ENCODE peak calls at places on chromosomes 6 and 20, in four cellular contexts. M is uterus, G is ovary, K is cardiac muscle cell. S is an unnamed sample. For H3K4me1, the result is how much of the 10 kb centered on the place peaks cover.

GRCh38 chr20:1898496-1899168 is 3.4 kb downstream of the SIRPA start:
- DNase-seq in M (no peak), G (no peak), K (peak), S (no peak)

GRCh38 chr6:75296811-75297779 is 12.5 kb upstream of the TMEM30A start:
- DNase-seq in M (no peak), G (no peak), K (peak), S (no peak)

GRCh38 chr6:89999154-89999553 is 104.9 kb downstream of the GJA10 start:
- DNase-seq in M (peak), G (no peak), K (peak), S (peak)

GRCh38 chr6:72650081-72650745 is 28.3 kb downstream of the KCNQ5 start:
- DNase-seq in M (no peak), G (no peak), K (peak), S (no peak)

GRCh38 chr6:13787146-13787545 is 27.2 kb downstream of the MCUR1 start:
- DNase-seq in M (no peak), G (no peak), K (peak), S (no peak)

GRCh38 chr6:37650071-37650481 is 47.6 kb downstream of the MDGA1 start:
- DNase-seq in M (no peak), G (no peak), K (no peak), S (no peak)

GRCh38 chr6:88856566-88856965 is 106.9 kb downstream of the RNGTT start:
- DNase-seq in M (no peak), G (no peak), K (peak), S (no peak)

GRCh38 chr6:116375262-116375661 is 4.5 kb downstream of the DSE start:
- DNase-seq in M (no peak), G (no peak), K (no peak), S (no peak)

GRCh38 chr20:11492391-11492790 is 425.3 kb upstream of the BTBD3 start:
- DNase-seq in M (no peak), G (no peak), K (no peak), S (no peak)

GRCh38 chr20:35463455-35464300 is 8.3 kb downstream of the CEP250 start:
- DNase-seq in M (peak), G (peak), K (peak), S (peak)

GRCh38 chr6:52564856-52565255 is 12.0 kb downstream of the TRAM2 start:
- DNase-seq in M (no peak), G (no peak), K (no peak), S (no peak)

GRCh38 chr6:2531426-2532208 is 219.1 kb downstream of the MYLK4 start:
- DNase-seq in M (no peak), G (no peak), K (peak), S (no peak)

GRCh38 chr6:143698759-143699750 is 21.3 kb downstream of the PHACTR2 start:
- DNase-seq in M (no peak), G (no peak), K (no peak), S (no peak)

GRCh38 chr6:30781697-30782424 is 37.5 kb upstream of the IER3 start:
- DNase-seq in M (peak), G (peak), K (peak), S (peak)

GRCh38 chr6:18350728-18351127 is 36.4 kb upstream of the RNF144B start:
- DNase-seq in M (no peak), G (no peak), K (no peak), S (no peak)

GRCh38 chr6:135667694-135668455 is 170.3 kb upstream of the AHI1 start:
- DNase-seq in M (peak), G (peak), K (peak), S (no peak)

GRCh38 chr6:100116409-100117194 is 122.6 kb upstream of the MCHR2 start:
- DNase-seq in M (no peak), G (no peak), K (peak), S (no peak)

GRCh38 chr6:31067881-31068737 is 44.3 kb downstream of the C6orf15 start:
- DNase-seq in M (no peak), G (no peak), K (no peak), S (no peak)

GRCh38 chr6:157834549-157834948 is 11.5 kb downstream of the SNX9 start:
- DNase-seq in M (no peak), G (no peak), K (no peak), S (no peak)

GRCh38 chr6:67016921-67017460 is 1310.0 kb upstream of the EYS start:
- DNase-seq in M (no peak), G (no peak), K (no peak), S (no peak)

GRCh38 chr20:25085756-25086495 is 4.0 kb upstream of the VSX1 start:
- DNase-seq in M (no peak), G (no peak), K (no peak), S (peak)

GRCh38 chr6:147207351-147207750 is 3.1 kb downstream of the STXBP5 start:
- DNase-seq in M (no peak), G (no peak), K (peak), S (no peak)

GRCh38 chr6:4487538-4487937 is 288.7 kb upstream of the CDYL start:
- DNase-seq in M (no peak), G (no peak), K (no peak), S (no peak)

GRCh38 chr6:95648636-95649035 is 71.3 kb downstream of the MANEA start:
- DNase-seq in M (no peak), G (no peak), K (no peak), S (no peak)

GRCh38 chr6:125325586-125325985 is 23.8 kb upstream of the HDDC2 start:
- DNase-seq in M (no peak), G (no peak), K (peak), S (no peak)

GRCh38 chr6:139126255-139126654 is 8.6 kb upstream of the HECA start:
- DNase-seq in M (no peak), G (no peak), K (peak), S (no peak)
- H3K27ac ChIP-seq in M (no peak), G (no peak), K (no peak), S (no peak)

GRCh38 chr6:106103728-106104109 is 17.6 kb downstream of the PRDM1 start:
- DNase-seq in M (no peak), G (no peak), K (no peak), S (no peak)

GRCh38 chr6:106101466-106101865 is 15.3 kb downstream of the PRDM1 start:
- DNase-seq in M (no peak), G (no peak), K (no peak), S (no peak)

GRCh38 chr6:106102034-106102433 is 15.9 kb downstream of the PRDM1 start:
- DNase-seq in M (no peak), G (no peak), K (no peak), S (no peak)

GRCh38 chr6:106104476-106104875 is 18.3 kb downstream of the PRDM1 start:
- DNase-seq in M (no peak), G (no peak), K (no peak), S (no peak)

DNA sequence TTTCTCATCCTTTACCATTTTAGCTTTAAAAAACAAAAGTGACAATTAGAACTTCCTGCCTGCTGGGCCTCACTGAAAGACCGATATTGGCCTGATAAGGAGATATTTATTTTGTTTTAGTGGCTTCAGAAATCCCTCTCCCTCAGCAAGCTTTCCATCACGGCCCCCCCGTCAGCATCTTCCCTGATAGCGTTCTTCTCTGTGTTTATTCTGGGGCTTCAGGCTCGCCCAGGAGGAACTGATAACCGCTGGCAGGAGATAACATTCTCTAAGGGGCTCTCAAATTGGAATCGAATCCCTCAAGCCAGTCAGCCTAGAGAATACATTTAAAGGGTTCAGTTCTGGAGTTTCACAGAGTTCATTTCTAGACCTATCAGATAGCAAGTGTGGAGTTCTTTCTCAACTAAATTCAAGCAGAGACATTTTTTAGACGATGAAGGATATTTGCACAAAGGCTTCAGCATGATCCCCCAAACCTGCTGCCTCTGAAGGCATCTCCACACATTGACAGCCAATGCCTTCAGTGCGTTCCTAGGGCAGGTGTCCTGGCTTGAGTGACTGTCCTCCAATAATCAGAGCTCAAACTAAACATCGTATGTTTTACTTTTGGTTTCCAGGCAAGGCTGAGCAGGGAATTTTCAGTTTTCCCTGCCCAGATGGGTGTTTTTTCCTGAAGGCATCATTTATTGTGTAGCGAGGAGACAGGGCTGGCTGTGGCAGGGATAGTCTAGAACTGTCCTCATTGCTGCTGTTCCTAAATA is 17.0 kb downstream of the PRDM1 start:
- DNase-seq in M (no peak), G (no peak), K (no peak), S (no peak)
- H3K4me1 ChIP-seq in M (under half), G (under half), K (under half), S (under half)

GRCh38 chr20:45842169-45842812 is 8.7 kb downstream of the SNX21 start:
- DNase-seq in M (peak), G (no peak), K (peak), S (no peak)
- TF ChIP-seq CTCF in M (no peak), G (no peak), K (no peak), S (no peak)

GRCh38 chr6:33724281-33725023 is 13.0 kb upstream of the UQCC2 start:
- DNase-seq in M (no peak), G (no peak), K (no peak), S (no peak)
- H3K27ac ChIP-seq in M (no peak), G (no peak), K (no peak), S (no peak)

GRCh38 chr6:152273002-152273401 is 364.2 kb downstream of the SYNE1 start:
- DNase-seq in M (peak), G (no peak), K (peak), S (no peak)
- H3K4me1 ChIP-seq in M (under half), G (under half), K (under half), S (under half)

GRCh38 chr20:403582-403957 is 4.5 kb upstream of the RBCK1 start:
- DNase-seq in M (no peak), G (no peak), K (no peak), S (no peak)

GRCh38 chr20:402898-403581 is 5.1 kb upstream of the RBCK1 start:
- DNase-seq in M (no peak), G (no peak), K (no peak), S (no peak)

GRCh38 chr20:402496-402885 is 5.6 kb upstream of the RBCK1 start:
- DNase-seq in M (no peak), G (no peak), K (no peak), S (no peak)

GRCh38 chr20:400451-401275 is 7.4 kb upstream of the RBCK1 start:
- DNase-seq in M (no peak), G (no peak), K (no peak), S (no peak)

GRCh38 chr20:401682-402495 is 6.2 kb upstream of the RBCK1 start:
- DNase-seq in M (no peak), G (no peak), K (peak), S (peak)
- TF ChIP-seq CTCF in M (no peak), G (no peak), K (no peak), S (no peak)

DNA sequence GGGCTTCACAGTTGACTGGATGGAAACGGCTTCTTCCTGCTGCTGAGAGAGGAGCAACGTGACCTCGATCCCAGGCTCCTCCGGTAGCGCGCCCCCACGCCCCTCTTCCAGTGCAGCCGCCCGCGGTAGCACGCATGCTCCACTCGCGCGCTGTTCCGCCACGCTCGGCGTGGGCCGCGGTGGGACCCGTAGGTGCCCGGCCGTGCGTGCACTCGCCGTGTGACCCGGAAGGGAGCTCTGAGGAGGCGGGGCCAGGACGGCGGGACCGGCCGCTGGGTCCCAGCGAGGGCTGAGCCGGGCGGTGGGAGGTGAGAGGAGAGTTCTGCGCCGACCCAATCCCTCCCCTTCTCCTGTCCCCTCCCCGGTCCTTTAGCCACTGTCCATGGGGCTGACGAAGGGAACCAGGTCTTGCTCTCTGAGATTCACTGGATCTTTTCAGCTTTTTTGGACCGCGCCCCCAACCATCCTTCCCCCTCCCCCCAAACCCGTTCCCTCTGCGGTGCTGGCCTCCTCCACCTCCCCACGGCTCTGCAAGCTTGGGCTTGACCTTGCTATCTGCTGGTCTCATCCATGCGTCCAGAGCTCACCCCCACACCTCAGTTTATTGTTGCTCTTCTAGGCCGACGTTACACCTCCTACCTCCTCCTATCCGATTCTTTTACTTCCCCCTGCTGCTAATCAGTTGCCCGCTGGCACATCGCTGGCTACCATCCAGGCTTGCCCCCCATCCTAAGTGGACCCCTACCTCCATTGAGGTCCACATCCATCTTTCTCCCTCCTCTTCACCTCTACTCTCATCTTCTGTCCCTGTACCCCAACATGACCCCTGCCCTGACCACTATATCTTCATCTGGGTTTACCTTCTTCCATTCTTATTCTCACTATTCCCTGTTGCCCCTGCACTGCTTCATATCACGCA is at the start of gene CUL9:
- DNase-seq in M (peak), G (peak), K (peak), S (no peak)
- H3K27ac ChIP-seq in M (peak), G (peak), K (peak), S (peak)

GRCh38 chr6:159981591-159982245 is 12.8 kb downstream of the IGF2R start:
- DNase-seq in M (peak), G (no peak), K (peak), S (no peak)

GRCh38 chr6:159985296-159985940 is 16.5 kb downstream of the IGF2R start:
- DNase-seq in M (no peak), G (no peak), K (peak), S (no peak)

GRCh38 chr6:159982726-159983506 is 14.0 kb downstream of the IGF2R start:
- DNase-seq in M (no peak), G (no peak), K (peak), S (no peak)

GRCh38 chr6:159983641-159984080 is 14.8 kb downstream of the IGF2R start:
- DNase-seq in M (no peak), G (no peak), K (peak), S (no peak)

GRCh38 chr6:159984268-159984786 is 15.4 kb downstream of the IGF2R start:
- DNase-seq in M (no peak), G (no peak), K (peak), S (no peak)
- H3K4me1 ChIP-seq in M (under half), G (half or more), K (under half), S (half or more)

DNA sequence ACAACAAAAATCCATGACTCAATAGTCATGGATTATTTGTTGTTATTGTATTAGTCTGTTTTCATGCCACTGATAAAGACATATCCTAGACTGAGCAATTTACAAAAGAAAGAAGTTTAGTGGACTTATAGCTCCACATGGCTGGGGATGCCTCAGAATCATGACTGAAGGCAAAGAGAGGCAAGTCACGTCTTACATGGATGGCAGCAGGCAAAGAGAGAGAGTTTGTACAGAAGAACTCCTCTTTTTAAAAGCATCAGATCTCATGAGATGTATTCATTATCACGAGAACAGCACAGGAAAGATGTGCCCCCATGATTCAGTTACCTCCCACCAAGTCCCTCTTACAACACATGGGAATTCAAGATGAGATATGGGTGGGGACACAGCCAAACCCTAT is 144.3 kb upstream of the PLCB4 start:
- DNase-seq in M (no peak), G (no peak), K (no peak), S (no peak)
- TF ChIP-seq CTCF in M (no peak), G (no peak), K (no peak), S (no peak)

GRCh38 chr6:26379236-26380139 is 3.4 kb upstream of the BTN2A2 start:
- DNase-seq in M (no peak), G (no peak), K (peak), S (no peak)

GRCh38 chr6:26372308-26373144 is 7.5 kb downstream of the BTN3A2 start:
- DNase-seq in M (no peak), G (no peak), K (no peak), S (no peak)

GRCh38 chr6:26380256-26380655 is 2.7 kb upstream of the BTN2A2 start:
- DNase-seq in M (no peak), G (no peak), K (no peak), S (no peak)

GRCh38 chr6:26375270-26375669 is 7.6 kb upstream of the BTN2A2 start:
- DNase-seq in M (no peak), G (no peak), K (no peak), S (no peak)
- H3K27ac ChIP-seq in M (no peak), G (no peak), K (no peak), S (no peak)

S was measured in RWPE2.